ENCODE peak calls at places on chromosome 14, in four cellular contexts. One of them, this sample, is unnamed.

GRCh38 chr14:90543876-90544275 is 147.0 kb downstream of the CALM1 start:
- DNase-seq in astrocyte of the hippocampus: no peak
- DNase-seq in heart left ventricle: no peak
- DNase-seq in sciatic nerve: no peak
- DNase-seq in this sample: no peak

GRCh38 chr14:58637391-58638230 is at the start of gene DACT1:
- DNase-seq in heart left ventricle: peak; percentile 77
- DNase-seq in astrocyte of the hippocampus: peak; percentile 91
- DNase-seq in sciatic nerve: peak; percentile 86
- DNase-seq in this sample: peak; percentile 53

GRCh38 chr14:24395609-24396580 is 2.9 kb upstream of the NYNRIN start:
- DNase-seq in heart left ventricle: no peak
- DNase-seq in sciatic nerve: no peak
- DNase-seq in astrocyte of the hippocampus: no peak
- DNase-seq in this sample: no peak

GRCh38 chr14:77100961-77101360 is 2.9 kb downstream of the CIPC start:
- DNase-seq in sciatic nerve: no peak
- DNase-seq in astrocyte of the hippocampus: no peak
- DNase-seq in heart left ventricle: no peak
- DNase-seq in this sample: no peak

GRCh38 chr14:20656274-20656673 is 14.8 kb upstream of the OR6S1 start:
- DNase-seq in sciatic nerve: no peak
- DNase-seq in astrocyte of the hippocampus: no peak
- DNase-seq in heart left ventricle: no peak
- DNase-seq in this sample: no peak

GRCh38 chr14:28382460-28383220 is 383.9 kb upstream of the FOXG1 start:
- DNase-seq in sciatic nerve: no peak
- DNase-seq in astrocyte of the hippocampus: peak; percentile 80
- DNase-seq in heart left ventricle: no peak
- DNase-seq in this sample: no peak

GRCh38 chr14:32430326-32430725 is 101.2 kb downstream of the AKAP6 start:
- DNase-seq in sciatic nerve: no peak
- DNase-seq in astrocyte of the hippocampus: peak; percentile 84
- DNase-seq in heart left ventricle: no peak
- DNase-seq in this sample: no peak

GRCh38 chr14:94676495-94677238 is 64.5 kb downstream of the SERPINA3 start:
- DNase-seq in astrocyte of the hippocampus: no peak
- DNase-seq in heart left ventricle: no peak
- DNase-seq in sciatic nerve: peak; percentile 13
- DNase-seq in this sample: peak; percentile 19

GRCh38 chr14:95655461-95655860 is 30.8 kb upstream of the TCL1B start:
- DNase-seq in heart left ventricle: no peak
- DNase-seq in astrocyte of the hippocampus: no peak
- DNase-seq in sciatic nerve: no peak
- DNase-seq in this sample: no peak

GRCh38 chr14:68685419-68686211 is 107.3 kb downstream of the ZFP36L1 start:
- DNase-seq in astrocyte of the hippocampus: peak; percentile 88
- DNase-seq in sciatic nerve: no peak
- DNase-seq in heart left ventricle: no peak
- DNase-seq in this sample: no peak

GRCh38 chr14:101716956-101717662 is 44.4 kb upstream of the PPP2R5C start:
- DNase-seq in sciatic nerve: peak; percentile 40
- DNase-seq in astrocyte of the hippocampus: peak; percentile 14
- DNase-seq in heart left ventricle: no peak
- DNase-seq in this sample: peak; percentile 32

GRCh38 chr14:99441157-99441870 is 39.3 kb downstream of the SETD3 start:
- DNase-seq in sciatic nerve: no peak
- DNase-seq in astrocyte of the hippocampus: no peak
- DNase-seq in heart left ventricle: no peak
- DNase-seq in this sample: no peak

GRCh38 chr14:105367116-105368031 is 31.0 kb upstream of the TEX22 start:
- DNase-seq in sciatic nerve: no peak
- DNase-seq in astrocyte of the hippocampus: no peak
- DNase-seq in heart left ventricle: no peak
- DNase-seq in this sample: no peak

GRCh38 chr14:105192866-105193731 is 12.0 kb upstream of the NUDT14 start:
- DNase-seq in astrocyte of the hippocampus: peak; percentile 56
- DNase-seq in heart left ventricle: peak; percentile 76
- DNase-seq in sciatic nerve: no peak
- DNase-seq in this sample: no peak

GRCh38 chr14:49505026-49505766 is 81.0 kb downstream of the RPS29 start:
- DNase-seq in heart left ventricle: no peak
- DNase-seq in sciatic nerve: no peak
- DNase-seq in astrocyte of the hippocampus: peak; percentile 49
- DNase-seq in this sample: no peak

GRCh38 chr14:26730929-26731618 is 133.2 kb upstream of the NOVA1 start:
- DNase-seq in heart left ventricle: no peak
- DNase-seq in astrocyte of the hippocampus: peak; percentile 28
- DNase-seq in sciatic nerve: no peak
- DNase-seq in this sample: no peak

GRCh38 chr14:101599234-101599885 is 38.1 kb downstream of the DIO3 start:
- DNase-seq in sciatic nerve: no peak
- DNase-seq in astrocyte of the hippocampus: no peak
- DNase-seq in heart left ventricle: no peak
- DNase-seq in this sample: peak; percentile 28